ENCODE peak calls at places on chromosomes 7 and 10, in nine cellular contexts. E is GM12891, Q is erythroblast, S is Peyer's patch, G is H54, Y is A549, U is lower leg skin, J is testis, N is breast epithelium. I is an unnamed sample.

GRCh38 chr7:139918488-139918887 is 89.4 kb downstream of the TBXAS1 start:
- DNase-seq in J (peak), N (no peak), Y (no peak), E (no peak), U (no peak), Q (peak), S (no peak), G (no peak), I (no peak)

GRCh38 chr7:122561326-122561725 is 137.6 kb downstream of the RNF133 start:
- DNase-seq in S (no peak), E (no peak), U (no peak), N (no peak), Q (no peak), Y (no peak), G (no peak), J (no peak), I (no peak)

GRCh38 chr7:83162402-83163256 is at the start of gene PCLO:
- DNase-seq in J (peak), G (peak), Y (peak), S (peak), Q (no peak), N (peak), U (peak), E (peak), I (peak)

GRCh38 chr7:2575733-2576350 is 17.1 kb downstream of the IQCE start:
- DNase-seq in G (no peak), N (no peak), S (no peak), Q (no peak), U (no peak), E (no peak), J (no peak), Y (no peak), I (no peak)

GRCh38 chr10:76743169-76743568 is 894.4 kb downstream of the KCNMA1 start:
- DNase-seq in N (no peak), Q (no peak), S (no peak), Y (no peak), G (no peak), E (no peak), J (no peak), U (no peak), I (no peak)

GRCh38 chr10:15331456-15331855 is 39.6 kb downstream of the FAM171A1 start:
- DNase-seq in U (no peak), S (no peak), Q (no peak), E (no peak), N (no peak), J (no peak), Y (no peak), G (no peak), I (no peak)

GRCh38 chr10:71218833-71219120 is 6.4 kb downstream of the UNC5B start:
- DNase-seq in S (peak), N (no peak), Y (no peak), U (no peak), J (no peak), Q (no peak), G (no peak), E (no peak), I (no peak)

GRCh38 chr10:91519899-91520514 is 109.9 kb downstream of the HECTD2 start:
- DNase-seq in E (no peak), G (no peak), J (no peak), Y (no peak), S (no peak), Q (no peak), N (no peak), U (no peak), I (no peak)

GRCh38 chr10:3496138-3496537 is 288.9 kb downstream of the KLF6 start:
- DNase-seq in S (no peak), N (no peak), U (no peak), G (no peak), E (no peak), Y (no peak), J (no peak), Q (no peak), I (no peak)

GRCh38 chr7:101919363-101920115 is 102.1 kb downstream of the CUX1 start:
- DNase-seq in S (no peak), E (no peak), J (no peak), Q (no peak), N (no peak), G (no peak), U (no peak), Y (no peak), I (no peak)

GRCh38 chr10:14386202-14386593 is 55.5 kb upstream of the FRMD4A start:
- DNase-seq in J (no peak), E (no peak), Q (no peak), G (peak), S (no peak), Y (no peak), U (no peak), N (no peak), I (no peak)

GRCh38 chr7:129470411-129470810 is 31.9 kb upstream of the SMKR1 start:
- DNase-seq in G (no peak), Y (no peak), E (no peak), U (no peak), Q (no peak), S (no peak), N (no peak), J (no peak), I (no peak)

GRCh38 chr10:36281871-36282331 is 639.8 kb upstream of the FZD8 start:
- DNase-seq in S (no peak), E (no peak), G (no peak), Q (no peak), N (no peak), U (no peak), Y (peak), J (no peak), I (no peak)

GRCh38 chr10:23063387-23064287 is 31.7 kb upstream of the MSRB2 start:
- DNase-seq in U (no peak), J (no peak), Q (no peak), E (no peak), G (no peak), Y (no peak), S (no peak), N (no peak), I (no peak)

GRCh38 chr7:36152756-36153570 is at the start of gene EEPD1:
- DNase-seq in J (peak), U (peak), N (peak), Q (peak), G (peak), E (peak), S (peak), Y (peak), I (peak)
- TF ChIP-seq POLR2A in J (peak), U (no peak), N (no peak), Q (peak), G (peak), E (no peak), S (peak), Y (peak), I (no peak)

GRCh38 chr10:102233997-102234396 is 7.3 kb downstream of the PITX3 start:
- DNase-seq in J (no peak), E (no peak), U (no peak), N (no peak), S (no peak), G (no peak), Y (no peak), Q (no peak), I (no peak)
- TF ChIP-seq POLR2A in J (no peak), E (no peak), U (no peak), N (no peak), S (no peak), G (no peak), Y (no peak), Q (no peak), I (no peak)

GRCh38 chr7:127251458-127252379 is 1.0 kb downstream of the GRM8 start:
- DNase-seq in G (no peak), E (peak), Q (no peak), S (peak), U (no peak), N (no peak), J (no peak), Y (peak), I (peak)

GRCh38 chr7:127252380-127252718 is 392 bp downstream of the GRM8 start:
- DNase-seq in G (no peak), Y (no peak), U (no peak), S (no peak), E (no peak), J (no peak), N (no peak), Q (no peak), I (no peak)

GRCh38 chr7:127254163-127254684 is 1.5 kb upstream of the GRM8 start:
- DNase-seq in Q (no peak), E (no peak), Y (no peak), S (no peak), U (no peak), G (no peak), N (no peak), J (no peak), I (no peak)

GRCh38 chr7:127253289-127254162 is 785 bp upstream of the GRM8 start:
- DNase-seq in E (peak), Q (peak), G (peak), N (no peak), S (peak), J (peak), Y (peak), U (peak), I (peak)

GRCh38 chr7:127252736-127253288 is at the start of gene GRM8:
- DNase-seq in Y (peak), U (no peak), S (peak), Q (peak), N (no peak), J (peak), E (peak), G (peak), I (peak)
- TF ChIP-seq POLR2A in Y (no peak), U (no peak), S (no peak), Q (no peak), N (no peak), J (no peak), E (no peak), G (no peak), I (peak)

GRCh38 chr7:150378115-150378852 is 846 bp upstream of the ZNF775 start:
- DNase-seq in N (peak), G (peak), J (no peak), Y (peak), Q (peak), S (peak), E (no peak), U (no peak), I (peak)
- TF ChIP-seq POLR2A in N (no peak), G (peak), J (no peak), Y (peak), Q (no peak), S (peak), E (no peak), U (no peak), I (no peak)

GRCh38 chr10:102410427-102411073 is 8.0 kb downstream of the PSD start:
- DNase-seq in J (peak), E (peak), Y (no peak), S (no peak), U (no peak), Q (no peak), N (no peak), G (no peak), I (no peak)

GRCh38 chr10:102408081-102408727 is 10.4 kb downstream of the PSD start:
- DNase-seq in Y (no peak), G (no peak), Q (no peak), J (no peak), N (no peak), U (no peak), E (no peak), S (no peak), I (no peak)

GRCh38 chr10:102407641-102407943 is 11.0 kb downstream of the PSD start:
- DNase-seq in Q (no peak), U (no peak), G (no peak), E (no peak), N (no peak), J (no peak), Y (no peak), S (no peak), I (no peak)

GRCh38 chr10:102409604-102410426 is 8.8 kb downstream of the PSD start:
- DNase-seq in J (no peak), E (peak), Y (no peak), N (no peak), Q (no peak), G (no peak), U (no peak), S (no peak), I (no peak)

DNA sequence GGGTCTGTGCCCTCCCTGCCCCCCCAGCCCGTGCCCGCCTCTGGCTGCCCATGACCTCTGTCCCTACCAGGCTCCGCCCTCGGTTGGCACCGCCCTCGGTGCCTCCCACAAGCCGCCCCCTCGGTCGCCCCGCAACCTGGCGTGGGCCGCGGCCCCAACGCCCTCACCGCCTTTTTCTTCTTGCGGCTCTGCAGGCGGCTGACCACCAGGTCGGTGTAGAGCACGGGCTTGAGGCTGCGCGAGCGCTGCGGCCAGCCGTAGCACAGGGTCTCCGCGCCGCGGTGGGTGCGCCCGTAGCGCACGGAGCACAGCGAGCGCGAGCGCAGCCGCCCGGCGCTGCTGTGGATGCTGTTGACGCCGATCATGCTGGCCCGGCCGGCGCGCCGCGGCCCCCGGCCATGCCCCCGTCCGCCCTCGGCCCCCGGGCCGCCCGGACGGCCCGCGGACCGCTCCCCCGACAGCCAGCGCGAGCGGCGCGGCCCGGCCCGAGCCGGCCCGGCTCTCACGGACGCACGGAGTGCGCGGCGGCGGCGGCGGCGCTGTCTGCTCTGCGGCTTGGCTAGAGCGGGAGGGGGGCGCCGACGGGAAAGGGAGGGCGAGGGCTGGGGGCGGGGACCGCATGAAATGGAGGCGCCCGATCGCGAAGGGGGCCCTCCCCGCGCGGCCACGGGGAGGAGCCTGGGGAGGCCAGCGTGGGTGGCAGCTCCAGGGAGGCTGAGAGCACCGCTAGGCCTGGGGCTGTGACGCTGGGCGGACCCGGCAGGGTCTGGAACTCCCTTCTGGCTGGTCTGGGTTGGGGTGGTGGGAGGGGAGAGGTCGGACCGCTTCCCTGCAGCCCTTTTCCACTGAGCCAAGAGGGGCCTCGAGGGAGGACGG is 9.6 kb downstream of the PSD start:
- DNase-seq in Q (no peak), G (no peak), Y (no peak), N (no peak), E (no peak), S (peak), U (no peak), J (peak), I (no peak)
- TF ChIP-seq POLR2A in Q (no peak), G (no peak), Y (no peak), N (no peak), E (no peak), S (no peak), U (no peak), J (no peak), I (no peak)

DNA sequence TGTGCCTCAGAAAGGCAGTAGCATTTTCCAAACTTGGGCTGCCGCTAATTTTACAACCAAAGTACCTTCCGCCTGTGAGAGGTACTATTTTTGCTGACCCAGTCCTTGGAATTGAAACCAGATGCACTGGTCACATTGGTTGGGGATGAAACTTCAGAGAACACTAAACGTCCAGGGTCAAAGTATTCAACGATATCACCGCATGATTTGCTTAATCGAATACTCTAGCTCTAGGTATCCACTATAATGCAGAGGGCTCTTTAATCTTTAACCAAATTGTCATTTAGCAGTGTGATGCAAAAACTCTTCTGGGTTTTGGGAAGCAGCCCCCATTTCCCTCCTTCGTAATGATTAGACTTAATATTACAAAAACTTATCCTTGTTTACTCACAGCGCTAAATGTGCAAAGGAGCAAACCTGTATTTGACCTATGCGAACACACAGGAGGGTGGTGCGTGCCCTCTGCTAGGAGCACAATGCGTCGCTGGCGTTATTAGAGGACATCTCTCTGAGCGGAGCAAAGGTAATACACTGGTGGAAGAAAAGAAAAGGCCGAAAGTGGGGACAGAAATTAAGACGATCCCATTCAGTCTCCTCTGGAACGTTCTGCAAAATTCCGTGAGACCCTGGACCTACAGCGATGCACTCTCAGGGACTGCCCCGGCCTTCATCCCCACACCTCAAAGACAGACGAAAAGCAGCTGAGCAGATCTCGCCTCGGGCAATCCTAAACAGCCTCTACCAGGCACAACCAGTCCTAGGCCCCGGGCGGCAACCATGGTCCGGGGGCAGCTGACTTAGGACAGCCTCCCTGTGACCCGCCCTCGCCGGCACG is 916 bp upstream of the EEPD1 start:
- DNase-seq in Q (no peak), Y (no peak), E (no peak), U (no peak), G (no peak), J (no peak), N (no peak), S (no peak), I (no peak)
- TF ChIP-seq POLR2A in Q (no peak), Y (peak), E (no peak), U (no peak), G (peak), J (no peak), N (no peak), S (peak), I (peak)

GRCh38 chr10:26612151-26612915 is 85.2 kb upstream of the PDSS1 start:
- DNase-seq in S (peak), Q (no peak), J (no peak), U (no peak), N (no peak), G (no peak), E (no peak), Y (no peak), I (no peak)
- TF ChIP-seq POLR2A in S (peak), Q (no peak), J (no peak), U (no peak), N (no peak), G (no peak), E (no peak), Y (no peak), I (no peak)